ENCODE peak calls at places on chromosome X, in five cellular contexts. G, O, P, L and A are unnamed samples.
A peak's percentile ranks its signal among the peaks of the same experiment; 100 is the strongest.

GRCh38 chrX:105375816-105376215 is 155.3 kb upstream of the TEX13A start:
- DNase-seq in G (no peak), L (no peak), O (no peak), P (no peak), A (no peak)

GRCh38 chrX:10769165-10769564 is 148.8 kb upstream of the MID1 start:
- DNase-seq in L (peak; percentile 75), P (peak; percentile 22), O (peak; percentile 61), G (peak; percentile 2), A (peak; percentile 74)

GRCh38 chrX:103565752-103566151 is 19.6 kb upstream of the TCEAL4 start:
- DNase-seq in O (peak; percentile 67), G (no peak), P (no peak), L (no peak), A (no peak)

GRCh38 chrX:15151267-15152196 is 118.4 kb downstream of the ASB9 start:
- DNase-seq in L (no peak), G (no peak), P (no peak), O (peak; percentile 12), A (no peak)

GRCh38 chrX:623599-624323 is 6.8 kb upstream of the SHOX start:
- DNase-seq in O (no peak), P (no peak), L (peak; percentile 77), G (no peak), A (peak; percentile 78)

GRCh38 chrX:133375558-133376340 is 39.5 kb downstream of the GPC4 start:
- DNase-seq in P (no peak), G (no peak), L (peak; percentile 18), O (no peak), A (no peak)

GRCh38 chrX:38993500-38993899 is 192.2 kb downstream of the MID1IP1 start:
- DNase-seq in G (no peak), P (no peak), O (no peak), L (no peak), A (no peak)

GRCh38 chrX:18228069-18228468 is 7.4 kb upstream of the BEND2 start:
- DNase-seq in G (no peak), O (no peak), L (no peak), P (no peak), A (no peak)

GRCh38 chrX:97397371-97397770 is 513.7 kb downstream of the RPA4 start:
- DNase-seq in G (no peak), P (no peak), L (no peak), O (peak; percentile 39), A (no peak)

GRCh38 chrX:132209527-132209926 is 9.7 kb downstream of the RAP2C start:
- DNase-seq in G (no peak), O (no peak), L (no peak), P (no peak), A (no peak)

GRCh38 chrX:15495801-15496200 is 2.7 kb upstream of the PIR start:
- DNase-seq in G (no peak), P (no peak), O (no peak), L (no peak), A (no peak)

GRCh38 chrX:47228550-47229270 is 4.1 kb upstream of the USP11 start:
- DNase-seq in G (no peak), L (no peak), O (no peak), P (no peak), A (no peak)

GRCh38 chrX:131827935-131828334 is 195.2 kb upstream of the STK26 start:
- DNase-seq in P (peak; percentile 27), O (peak; percentile 55), G (no peak), L (peak; percentile 79), A (peak; percentile 77)

GRCh38 chrX:38940547-38940946 is 139.3 kb downstream of the MID1IP1 start:
- DNase-seq in G (no peak), O (no peak), P (no peak), L (no peak), A (no peak)

GRCh38 chrX:93932471-93933220 is 258.6 kb downstream of the FAM133A start:
- DNase-seq in L (no peak), P (no peak), O (peak; percentile 25), G (no peak), A (no peak)

GRCh38 chrX:16867947-16868346 is 2.2 kb downstream of the RBBP7 start:
- DNase-seq in O (no peak), G (no peak), L (no peak), P (no peak), A (no peak)

GRCh38 chrX:19602866-19603620 is 87.7 kb upstream of the MAP3K15 start:
- DNase-seq in P (no peak), G (peak; percentile 39), L (no peak), O (peak; percentile 82), A (no peak)

GRCh38 chrX:149515954-149516602 is 11.0 kb upstream of the IDS start:
- DNase-seq in L (no peak), O (no peak), G (no peak), P (no peak), A (no peak)

GRCh38 chrX:51336584-51336983 is 4.0 kb downstream of the NUDT10 start:
- DNase-seq in G (peak; percentile 13), P (peak; percentile 68), L (peak; percentile 71), O (peak; percentile 47), A (peak; percentile 69)

GRCh38 chrX:38774249-38774648 is 27.0 kb upstream of the MID1IP1 start:
- DNase-seq in P (no peak), G (no peak), O (peak; percentile 15), L (no peak), A (no peak)

GRCh38 chrX:120575379-120576114 is 14.8 kb upstream of the CUL4B start:
- DNase-seq in P (no peak), G (no peak), L (no peak), O (no peak), A (peak; percentile 42)

GRCh38 chrX:26032141-26032917 is 105.8 kb upstream of the MAGEB18 start:
- DNase-seq in O (no peak), G (no peak), L (no peak), P (no peak), A (no peak)

GRCh38 chrX:65581661-65582339 is 47.2 kb upstream of the LAS1L start:
- DNase-seq in O (peak; percentile 85), L (peak; percentile 72), G (peak; percentile 48), P (peak; percentile 63), A (peak; percentile 82)

GRCh38 chrX:17414057-17414658 is 39.2 kb downstream of the NHS start:
- DNase-seq in P (no peak), G (no peak), O (no peak), L (no peak), A (no peak)

GRCh38 chrX:68273887-68274286 is 159.4 kb downstream of the OPHN1 start:
- DNase-seq in L (no peak), O (no peak), P (no peak), G (peak; percentile 8), A (peak; percentile 50)

GRCh38 chrX:65587616-65588526 is 53.3 kb upstream of the LAS1L start:
- DNase-seq in P (no peak), G (no peak), O (peak; percentile 74), L (no peak), A (no peak)

GRCh38 chrX:104330966-104331365 is 76.2 kb upstream of the ESX1 start:
- DNase-seq in P (no peak), L (no peak), G (no peak), O (peak; percentile 90), A (no peak)

GRCh38 chrX:148381603-148382002 is 118.8 kb upstream of the AFF2 start:
- DNase-seq in O (no peak), P (peak; percentile 36), G (no peak), L (no peak), A (no peak)
- TF ChIP-seq CTCF in O (no peak), P (no peak), G (no peak), L (no peak), A (no peak)

DNA sequence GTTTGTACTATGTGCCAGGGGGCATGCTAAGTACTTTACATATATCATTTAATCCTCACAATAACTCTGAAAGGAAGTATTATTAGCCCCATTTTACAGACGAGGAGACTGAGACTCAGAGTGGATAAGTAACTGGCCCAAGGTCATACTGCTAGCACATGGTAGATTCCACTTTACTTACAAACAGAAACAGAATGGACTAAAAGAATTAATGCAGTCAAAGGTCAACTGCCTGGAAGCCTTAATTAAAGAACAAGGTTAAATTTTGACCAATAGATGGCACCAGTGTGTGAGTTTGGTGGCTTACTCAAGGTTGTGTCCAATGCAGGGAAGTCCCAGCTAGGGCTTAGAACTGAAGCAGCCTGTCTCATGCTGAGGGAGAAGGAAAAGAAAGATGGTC is 4.7 kb downstream of the RIPPLY1 start:
- DNase-seq in P (peak; percentile 53), L (peak; percentile 68), O (peak; percentile 79), G (no peak), A (peak; percentile 67)
- TF ChIP-seq EZH2phosphoT487 in P (no peak), L (no peak), O (no peak), G (no peak), A (no peak)

GRCh38 chrX:12967711-12968465 is 7.0 kb upstream of the TMSB4X start:
- DNase-seq in P (no peak), L (no peak), O (no peak), G (no peak), A (no peak)

GRCh38 chrX:12971282-12972003 is 3.5 kb upstream of the TMSB4X start:
- DNase-seq in L (no peak), P (no peak), G (no peak), O (no peak), A (no peak)

GRCh38 chrX:12972867-12973560 is 1.9 kb upstream of the TMSB4X start:
- DNase-seq in P (no peak), L (no peak), G (no peak), O (no peak), A (no peak)

GRCh38 chrX:12972239-12972638 is 2.7 kb upstream of the TMSB4X start:
- DNase-seq in P (no peak), L (no peak), O (no peak), G (no peak), A (no peak)

DNA sequence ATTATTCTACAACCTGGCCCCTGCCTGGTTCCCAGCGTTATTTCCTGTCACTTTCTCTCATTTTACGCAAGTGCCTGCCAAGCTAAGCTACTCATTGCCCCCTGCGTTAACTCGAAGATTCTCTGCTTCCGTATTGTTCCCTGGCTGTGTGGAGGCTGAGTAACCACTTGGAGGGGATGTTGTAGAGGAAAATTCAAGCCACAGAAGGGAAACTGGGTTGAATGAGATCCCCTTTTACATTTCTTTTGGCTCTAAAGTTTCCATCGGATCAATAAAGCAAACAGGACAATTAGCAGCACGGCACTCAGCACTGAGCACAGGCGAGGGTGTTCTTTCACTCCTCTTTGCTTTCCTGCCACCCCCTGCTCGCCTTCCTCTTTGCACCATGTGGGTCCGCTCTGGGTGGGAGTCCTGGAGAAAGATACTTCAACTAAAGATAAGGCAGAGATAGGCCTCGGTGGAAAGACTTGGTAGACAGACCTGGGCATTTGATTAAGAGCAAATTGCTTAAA is 4.2 kb upstream of the TMSB4X start:
- DNase-seq in P (no peak), G (no peak), L (peak; percentile 74), O (peak; percentile 39), A (peak; percentile 70)
- TF ChIP-seq CTCF in P (peak; percentile 35), G (no peak), L (peak; percentile 65), O (peak; percentile 46), A (peak; percentile 73)

DNA sequence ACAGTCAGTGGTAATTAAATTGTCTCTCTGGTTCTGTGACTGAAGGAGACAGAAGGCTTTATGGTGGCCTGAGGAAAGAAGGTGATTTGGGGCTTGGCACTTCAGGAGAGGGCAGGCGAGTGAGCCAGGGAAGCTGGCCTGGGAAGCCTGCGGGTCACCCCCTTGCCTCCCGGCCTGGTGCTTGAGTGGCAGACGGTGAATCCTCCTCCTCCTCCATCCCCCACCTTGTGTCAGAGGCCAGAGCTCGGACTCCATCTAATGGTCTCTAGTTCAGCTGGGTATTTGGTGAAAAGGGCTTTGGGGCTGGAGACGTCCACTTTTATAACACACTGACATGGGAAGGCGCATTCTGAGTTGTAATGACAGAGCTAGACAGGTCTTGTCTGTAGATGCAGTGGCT is 8.7 kb downstream of the TMEM187 start:
- DNase-seq in G (no peak), P (no peak), O (no peak), L (no peak), A (no peak)
- TF ChIP-seq EZH2phosphoT487 in G (no peak), P (no peak), O (no peak), L (no peak), A (no peak)

GRCh38 chrX:44945736-44946135 is 72.7 kb downstream of the KDM6A start:
- DNase-seq in L (no peak), G (no peak), O (peak; percentile 67), P (peak; percentile 4), A (peak; percentile 42)
- TF ChIP-seq CTCF in L (peak; percentile 21), G (peak; percentile 20), O (peak; percentile 73), P (peak; percentile 42), A (peak; percentile 56)